ENCODE peak calls at places on chromosomes 12 and 14, in five cellular contexts. M, C, H, G and D are unnamed samples.

GRCh38 chr12:75260316-75260715 is 50.7 kb upstream of the KCNC2 start:
- DNase-seq in M (no peak), C (no peak), H (no peak), G (no peak), D (no peak)

GRCh38 chr14:68808696-68809095 is 15.8 kb upstream of the ZFP36L1 start:
- DNase-seq in M (no peak), C (no peak), H (no peak), G (no peak), D (no peak)

GRCh38 chr12:12779529-12779928 is 5.9 kb upstream of the APOLD1 start:
- DNase-seq in M (peak), C (no peak), H (no peak), G (no peak), D (no peak)

GRCh38 chr12:15274561-15274967 is 47.7 kb upstream of the PTPRO start:
- DNase-seq in M (no peak), C (no peak), H (no peak), G (no peak), D (no peak)

GRCh38 chr12:130633771-130634170 is 82.3 kb downstream of the RIMBP2 start:
- DNase-seq in M (no peak), C (no peak), H (no peak), G (no peak), D (no peak)

GRCh38 chr12:14394317-14395058 is 29.0 kb downstream of the ATF7IP start:
- DNase-seq in M (peak), C (no peak), H (no peak), G (no peak), D (no peak)

GRCh38 chr14:23646648-23647549 is 10.7 kb downstream of the DHRS2 start:
- DNase-seq in M (no peak), C (no peak), H (no peak), G (no peak), D (no peak)

GRCh38 chr14:95361373-95362179 is 41.9 kb upstream of the CLMN start:
- DNase-seq in M (no peak), C (no peak), H (peak), G (no peak), D (no peak)

GRCh38 chr12:12099102-12099501 is 28.4 kb downstream of the BCL2L14 start:
- DNase-seq in M (no peak), C (no peak), H (no peak), G (no peak), D (no peak)

GRCh38 chr12:111093428-111094142 is 173.2 kb upstream of the MYL2 start:
- DNase-seq in M (no peak), C (no peak), H (no peak), G (no peak), D (no peak)

GRCh38 chr12:116939734-116940133 is 29.0 kb downstream of the FBXW8 start:
- DNase-seq in M (no peak), C (no peak), H (no peak), G (no peak), D (no peak)

GRCh38 chr12:95790912-95791849 is 617 bp upstream of the NTN4 start:
- DNase-seq in M (peak), C (no peak), H (no peak), G (peak), D (no peak)

GRCh38 chr12:126936181-126936851 is 1330.7 kb upstream of the TMEM132C start:
- DNase-seq in M (no peak), C (no peak), H (no peak), G (no peak), D (no peak)

GRCh38 chr14:23675906-23676305 is 39.7 kb downstream of the DHRS2 start:
- DNase-seq in M (no peak), C (no peak), H (no peak), G (no peak), D (no peak)

GRCh38 chr14:59200214-59200613 is 11.7 kb downstream of the DAAM1 start:
- DNase-seq in M (no peak), C (no peak), H (no peak), G (no peak), D (no peak)

GRCh38 chr14:21066882-21067502 is 3.1 kb upstream of the ARHGEF40 start:
- DNase-seq in M (no peak), C (no peak), H (no peak), G (no peak), D (no peak)

GRCh38 chr14:102049258-102050025 is 37.4 kb downstream of the HSP90AA1 start:
- DNase-seq in M (no peak), C (no peak), H (no peak), G (no peak), D (no peak)

GRCh38 chr14:93317836-93318807 is 14.7 kb downstream of the BTBD7 start:
- DNase-seq in M (peak), C (no peak), H (no peak), G (no peak), D (no peak)

GRCh38 chr12:132489078-132489601 is 811 bp upstream of the FBRSL1 start:
- DNase-seq in M (no peak), C (peak), H (no peak), G (peak), D (no peak)

GRCh38 chr12:89707992-89708792 is 446 bp downstream of the ATP2B1 start:
- DNase-seq in M (peak), C (no peak), H (no peak), G (peak), D (peak)
- TF ChIP-seq CTCF in M (no peak), C (no peak), H (no peak), G (peak), D (peak)

DNA sequence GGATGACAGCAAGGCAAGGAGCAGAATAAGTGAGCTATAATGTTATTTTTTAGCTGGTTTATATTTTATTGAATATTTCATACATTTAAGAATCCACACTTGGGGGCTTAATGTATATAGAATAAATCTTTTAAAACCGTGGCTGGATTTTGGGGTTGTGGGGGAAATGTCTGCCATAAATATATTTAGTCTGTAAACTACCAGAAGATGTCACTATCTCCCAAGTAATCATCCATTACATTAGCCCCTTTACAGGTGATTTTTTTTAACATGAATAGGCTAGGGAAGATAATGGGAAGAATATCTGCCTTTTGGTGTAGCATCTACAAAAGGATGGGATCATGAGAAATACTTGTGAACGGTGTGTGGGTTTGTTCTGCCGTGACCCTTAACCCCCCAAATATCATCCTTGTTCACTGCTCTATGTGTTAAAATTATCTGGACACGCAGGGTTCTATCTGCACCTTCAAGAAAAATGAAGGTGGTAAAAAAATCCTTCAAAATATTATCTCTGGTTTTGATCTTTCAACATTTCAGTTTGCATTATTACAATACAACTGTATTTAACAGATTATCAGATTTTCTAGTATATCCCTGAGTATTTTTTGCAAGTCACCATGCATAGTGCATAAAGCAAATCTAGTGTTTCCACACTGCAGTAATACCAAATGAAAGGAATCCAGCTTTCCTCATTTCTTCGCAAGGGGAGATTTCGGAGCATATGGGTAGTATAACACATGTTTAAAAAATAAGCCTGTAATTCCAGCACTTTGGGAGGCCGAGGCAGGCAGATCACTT is 8.0 kb upstream of the SLC17A8 start:
- DNase-seq in M (peak), C (no peak), H (no peak), G (no peak), D (no peak)
- TF ChIP-seq CTCF in M (peak), C (no peak), H (no peak), G (no peak), D (peak)

GRCh38 chr14:38079886-38080285 is 127.8 kb upstream of the SSTR1 start:
- DNase-seq in M (no peak), C (no peak), H (no peak), G (no peak), D (no peak)
- TF ChIP-seq CTCF in M (no peak), C (no peak), H (no peak), G (no peak), D (no peak)

GRCh38 chr14:39582028-39582654 is 149.9 kb upstream of the FBXO33 start:
- DNase-seq in M (no peak), C (no peak), H (no peak), G (no peak), D (no peak)

GRCh38 chr14:39581474-39581873 is 149.2 kb upstream of the FBXO33 start:
- DNase-seq in M (no peak), C (no peak), H (no peak), G (no peak), D (no peak)

GRCh38 chr14:39576726-39577125 is 144.5 kb upstream of the FBXO33 start:
- DNase-seq in M (no peak), C (no peak), H (no peak), G (no peak), D (no peak)

DNA sequence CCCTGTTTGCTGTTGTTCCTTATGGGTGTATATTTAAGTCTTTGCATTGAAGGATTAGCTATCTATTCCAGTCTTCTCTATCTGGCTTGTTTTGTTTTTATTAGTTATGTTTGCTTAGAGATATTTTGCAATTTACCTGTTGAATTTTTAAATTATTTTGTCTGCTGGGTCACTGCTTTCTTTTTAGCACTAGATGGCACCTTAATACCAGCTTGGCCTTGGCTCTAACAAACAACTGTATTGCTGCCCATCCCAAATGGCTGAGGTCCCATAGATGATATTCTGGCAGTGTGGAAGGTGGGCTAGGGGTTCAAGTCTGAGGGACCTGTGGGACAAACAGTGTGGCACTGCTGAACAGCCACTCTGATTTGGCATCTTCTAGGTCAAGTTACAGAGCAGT is 144.0 kb upstream of the FBXO33 start:
- DNase-seq in M (no peak), C (no peak), H (no peak), G (no peak), D (no peak)
- TF ChIP-seq CTCF in M (no peak), C (no peak), H (no peak), G (no peak), D (no peak)

GRCh38 chr12:26630546-26631027 is 202.4 kb downstream of the ITPR2 start:
- DNase-seq in M (peak), C (no peak), H (no peak), G (no peak), D (no peak)

GRCh38 chr12:26631846-26632245 is 201.1 kb downstream of the ITPR2 start:
- DNase-seq in M (peak), C (no peak), H (no peak), G (no peak), D (no peak)

GRCh38 chr12:26627335-26627734 is 205.7 kb downstream of the ITPR2 start:
- DNase-seq in M (no peak), C (no peak), H (no peak), G (no peak), D (no peak)

GRCh38 chr12:26628234-26628633 is 204.8 kb downstream of the ITPR2 start:
- DNase-seq in M (peak), C (no peak), H (no peak), G (no peak), D (no peak)

GRCh38 chr12:26629864-26630263 is 203.1 kb downstream of the ITPR2 start:
- DNase-seq in M (peak), C (no peak), H (no peak), G (no peak), D (no peak)
- TF ChIP-seq CTCF in M (peak), C (no peak), H (no peak), G (peak), D (peak)

DNA sequence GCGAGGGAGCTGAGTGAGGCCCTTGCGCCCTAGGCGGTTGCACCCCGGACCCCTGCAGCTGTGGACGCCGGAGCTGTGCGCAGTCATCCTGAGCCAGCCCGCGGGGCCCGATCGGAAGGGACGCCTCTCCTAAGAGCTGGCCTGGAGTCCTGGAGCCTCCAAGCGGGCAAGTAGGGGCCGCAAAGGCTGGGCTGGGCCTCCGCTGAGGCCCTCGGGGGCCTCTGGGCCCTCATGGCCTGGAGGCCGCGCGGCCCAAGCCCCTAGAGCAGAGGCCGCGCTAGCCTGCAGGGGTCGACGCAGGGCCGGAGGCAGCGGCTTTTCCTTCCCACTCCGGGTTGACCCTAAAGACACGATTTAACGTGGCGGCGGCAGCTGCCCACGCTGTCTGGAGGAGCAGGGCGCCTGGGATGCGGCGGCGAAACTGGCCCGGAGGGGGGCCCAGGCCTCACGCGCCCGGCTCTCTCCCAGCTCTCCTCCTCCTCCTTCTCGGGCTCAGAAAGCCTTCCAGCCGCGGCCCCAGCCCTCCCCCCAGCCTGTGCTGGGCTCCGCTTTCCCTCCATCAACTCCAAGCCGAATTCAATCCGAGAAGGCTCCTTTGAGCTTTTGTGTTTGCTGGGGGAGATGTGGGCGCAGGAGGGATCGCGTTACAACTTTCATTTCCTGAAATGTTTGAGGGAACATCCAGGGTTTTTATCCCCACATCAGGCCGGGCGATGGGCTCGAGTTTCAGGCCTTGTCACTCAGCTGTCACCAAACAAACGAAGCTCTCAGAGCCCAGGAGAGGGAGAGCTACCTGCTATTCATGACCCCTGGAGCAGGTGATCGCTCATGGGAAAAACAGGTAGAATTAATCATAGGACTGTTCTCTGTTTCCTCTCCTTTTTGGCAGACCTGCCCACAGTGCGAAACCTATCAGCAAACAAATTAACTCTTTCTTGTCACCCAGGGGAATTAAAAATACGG is 11.5 kb downstream of the SIX1 start:
- DNase-seq in M (peak), C (no peak), H (no peak), G (no peak), D (peak)
- TF ChIP-seq CTCF in M (peak), C (no peak), H (no peak), G (no peak), D (peak)

DNA sequence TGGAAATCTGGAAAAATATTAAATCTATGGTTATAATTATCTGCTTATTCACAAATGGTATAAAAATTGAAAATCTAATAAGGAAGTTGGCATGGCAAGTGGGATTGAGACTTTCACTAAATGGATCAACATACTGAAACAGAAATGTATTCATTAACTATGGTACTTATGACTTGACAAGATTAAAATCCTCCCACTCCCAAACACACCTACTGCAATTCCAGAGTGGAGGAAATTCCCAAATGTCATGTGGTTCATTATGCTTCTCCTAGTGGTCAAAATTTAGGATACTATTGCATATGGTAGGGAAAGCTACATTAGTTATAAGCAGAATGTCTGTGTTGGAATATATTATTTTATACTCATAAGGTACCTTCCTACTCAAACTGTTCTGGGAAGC is 265.3 kb upstream of the PRICKLE1 start:
- DNase-seq in M (no peak), C (no peak), H (no peak), G (no peak), D (no peak)
- TF ChIP-seq CTCF in M (no peak), C (no peak), H (no peak), G (no peak), D (no peak)

GRCh38 chr14:51822499-51822898 is 37.9 kb upstream of the GNG2 start:
- DNase-seq in M (no peak), C (no peak), H (no peak), G (no peak), D (no peak)

GRCh38 chr14:51823706-51824105 is 36.7 kb upstream of the GNG2 start:
- DNase-seq in M (peak), C (no peak), H (no peak), G (no peak), D (no peak)

GRCh38 chr14:51824191-51824590 is 36.2 kb upstream of the GNG2 start:
- DNase-seq in M (no peak), C (no peak), H (no peak), G (no peak), D (no peak)

GRCh38 chr14:51825926-51826325 is 34.5 kb upstream of the GNG2 start:
- DNase-seq in M (no peak), C (no peak), H (no peak), G (no peak), D (no peak)

GRCh38 chr14:51828017-51828797 is 32.2 kb upstream of the GNG2 start:
- DNase-seq in M (peak), C (peak), H (no peak), G (no peak), D (no peak)
- TF ChIP-seq CTCF in M (no peak), C (no peak), H (no peak), G (no peak), D (peak)